ENCODE peak calls at places on chromosome 21, in nine cellular contexts. W is fibroblast of the aortic adventitia, H is GM12878, L is kidney, G is dorsolateral prefrontal cortex, E is epithelial cell of esophagus, F is mucosa of descending colon, K is neural progenitor cell, I is esophagus muscularis mucosa. T is an unnamed sample.
A peak's percentile ranks its signal among the peaks of the same experiment; 100 is the strongest.

GRCh38 chr21:26844258-26845065 is 747 bp downstream of the ADAMTS1 start:
- DNase-seq in W (peak; percentile 34), H (no peak), L (peak; percentile 89), G (peak; percentile 54), E (peak; percentile 52), F (peak; percentile 53), K (peak; percentile 74), I (no peak), T (peak; percentile 63)

GRCh38 chr21:25568230-25568629 is 39.1 kb downstream of the MRPL39 start:
- DNase-seq in W (peak; percentile 67), H (no peak), L (peak; percentile 73), G (no peak), E (no peak), F (peak; percentile 52), K (peak; percentile 22), I (no peak), T (peak; percentile 81)

GRCh38 chr21:14495075-14495474 is 51.0 kb downstream of the SAMSN1 start:
- DNase-seq in W (no peak), H (no peak), L (no peak), G (no peak), E (no peak), F (no peak), K (no peak), I (no peak), T (no peak)

GRCh38 chr21:41432567-41433460 is 6.8 kb downstream of the MX1 start:
- DNase-seq in W (no peak), H (no peak), L (no peak), G (no peak), E (no peak), F (no peak), K (no peak), I (no peak), T (no peak)

GRCh38 chr21:46661211-46661625 is 25.7 kb downstream of the PRMT2 start:
- DNase-seq in W (peak; percentile 83), H (no peak), L (peak; percentile 85), G (peak; percentile 58), E (peak; percentile 69), F (peak; percentile 57), K (peak; percentile 93), I (no peak), T (peak; percentile 82)

GRCh38 chr21:21137986-21138385 is 139.8 kb downstream of the NCAM2 start:
- DNase-seq in W (peak; percentile 90), H (no peak), L (no peak), G (no peak), E (no peak), F (no peak), K (no peak), I (no peak), T (peak; percentile 63)

GRCh38 chr21:15063821-15064575 is 802 bp downstream of the NRIP1 start:
- DNase-seq in W (peak; percentile 39), H (no peak), L (peak; percentile 89), G (no peak), E (peak; percentile 37), F (peak; percentile 71), K (peak; percentile 69), I (no peak), T (peak; percentile 38)

GRCh38 chr21:41848971-41849580 is 30.1 kb downstream of the PRDM15 start:
- DNase-seq in W (no peak), H (no peak), L (no peak), G (no peak), E (no peak), F (no peak), K (no peak), I (no peak), T (no peak)

GRCh38 chr21:43268804-43269186 is 100.0 kb downstream of the CRYAA start:
- DNase-seq in W (no peak), H (no peak), L (peak; percentile 43), G (no peak), E (no peak), F (peak; percentile 29), K (no peak), I (no peak), T (no peak)
- TF ChIP-seq CTCF in W (no peak), H (peak; percentile 13), L (no peak), G (no peak), E (no peak), F (no peak), K (no peak), I (no peak), T (no peak)

DNA sequence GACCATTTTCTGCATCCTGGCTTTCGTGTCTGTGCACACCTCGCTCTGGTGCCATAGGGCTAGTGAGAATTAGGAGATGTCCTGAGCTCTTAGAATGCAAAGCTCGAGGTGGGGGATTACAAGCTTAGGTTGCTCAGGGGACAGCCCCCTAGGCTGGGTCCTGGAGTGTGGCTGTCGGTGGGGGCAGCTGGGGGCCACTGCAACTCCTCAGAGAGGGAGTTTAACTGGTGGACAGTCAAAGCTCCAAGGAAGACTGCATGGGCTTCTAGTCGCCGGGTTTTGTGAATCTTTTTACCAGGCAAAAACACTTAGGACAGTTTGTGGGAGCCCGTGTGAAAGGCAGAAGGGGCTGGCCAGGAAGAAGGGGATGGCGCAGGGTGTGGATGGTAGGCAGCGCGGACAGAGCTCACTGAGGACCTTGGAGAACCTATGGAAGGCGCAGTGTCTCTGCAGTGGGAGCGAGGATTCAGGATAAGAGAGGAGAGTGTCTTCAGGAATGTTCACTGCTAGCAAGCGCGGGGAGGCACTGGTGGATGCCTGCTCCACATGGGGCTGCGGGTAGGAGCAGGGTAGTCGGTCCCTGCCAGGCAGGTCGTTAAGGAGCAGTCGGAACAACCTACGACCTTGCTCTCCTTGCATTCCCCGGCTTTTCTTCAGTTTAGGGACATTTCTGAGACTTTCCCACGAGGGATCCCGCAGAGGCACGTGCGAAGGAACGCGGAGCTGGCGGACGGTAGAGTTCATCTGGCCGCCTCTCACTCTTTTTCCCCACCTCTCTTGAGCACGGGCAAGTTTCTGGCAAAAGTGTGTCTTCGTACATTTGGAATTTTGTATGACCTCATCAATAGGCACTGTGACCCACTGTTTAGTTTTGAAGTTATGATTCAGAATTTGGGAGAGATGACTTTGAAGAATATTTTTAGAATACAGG is 12.9 kb upstream of the KCNE1 start:
- DNase-seq in W (peak; percentile 75), H (no peak), L (no peak), G (no peak), E (peak; percentile 49), F (no peak), K (peak; percentile 63), I (no peak), T (peak; percentile 68)
- H3K4me3 ChIP-seq in W (peak overlapping the region; percentile 58), H (no peak overlapping the region), L (peak overlapping the region; percentile 68), G (peak overlapping the region; percentile 3), E (peak overlapping the region; percentile 54), F (no peak overlapping the region), K (no peak overlapping the region), I (peak overlapping the region; percentile 58), T (peak overlapping the region; percentile 60)

DNA sequence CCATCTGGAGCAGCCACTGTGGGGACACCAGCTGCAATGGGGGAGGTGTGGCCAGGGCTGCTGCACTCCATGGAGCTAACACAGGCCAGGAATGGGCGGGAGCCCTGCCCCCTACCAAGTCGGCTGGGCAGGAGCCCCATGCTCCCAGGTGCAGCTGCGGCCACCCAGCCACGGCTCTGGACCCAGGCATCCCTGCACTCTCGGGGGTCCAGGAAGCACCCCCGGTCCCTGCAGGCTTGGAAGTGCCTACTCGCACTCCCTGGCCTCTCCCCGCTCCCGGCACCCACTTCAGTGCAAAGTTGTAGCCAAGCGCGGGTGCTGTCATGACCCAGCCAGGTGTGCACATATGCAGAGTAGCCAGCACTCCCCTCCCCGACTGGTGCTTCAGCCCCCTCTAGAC is 91.8 kb downstream of the HLCS start:
- DNase-seq in W (no peak), H (no peak), L (no peak), G (no peak), E (no peak), F (no peak), K (no peak), I (no peak), T (no peak)
- TF ChIP-seq CTCF in W (no peak), H (no peak), L (no peak), G (no peak), E (no peak), F (no peak), K (no peak), I (no peak), T (no peak)

GRCh38 chr21:36981049-36981391 is 14.6 kb upstream of the HLCS start:
- DNase-seq in W (no peak), H (no peak), L (no peak), G (no peak), E (no peak), F (no peak), K (no peak), I (no peak), T (no peak)
- H3K4me3 ChIP-seq in W (no peak overlapping the region), H (peak overlapping the region; percentile 47), L (peak overlapping the region; percentile 61), G (peak overlapping the region; percentile 60), E (peak overlapping the region; percentile 40), F (no peak overlapping the region), K (peak overlapping the region; percentile 45), I (peak overlapping the region; percentile 64), T (peak overlapping the region; percentile 35)

DNA sequence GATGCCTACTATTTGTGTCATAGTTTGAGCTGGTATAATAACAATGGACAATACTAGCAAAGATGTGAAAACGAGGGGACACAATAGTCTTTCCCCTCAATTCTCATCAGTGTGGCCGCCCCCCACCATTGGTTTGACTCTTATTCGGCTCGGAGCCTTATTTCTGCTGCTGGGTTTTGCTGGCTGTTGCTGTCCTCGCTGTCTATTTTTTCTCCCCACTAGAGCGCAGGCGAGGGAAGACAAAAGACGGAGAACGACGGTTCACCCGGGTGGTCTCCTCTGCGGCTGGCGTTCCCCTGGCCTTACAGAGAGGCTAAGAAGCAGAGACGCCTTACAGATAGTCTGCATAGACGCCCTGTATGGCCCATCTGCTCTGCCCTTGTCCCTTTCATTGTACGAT is 19.4 kb downstream of the CLIC6 start:
- DNase-seq in W (peak; percentile 58), H (no peak), L (no peak), G (peak; percentile 50), E (peak; percentile 29), F (peak; percentile 58), K (no peak), I (no peak), T (peak; percentile 52)
- TF ChIP-seq CTCF in W (peak; percentile 84), H (no peak), L (peak; percentile 39), G (peak; percentile 45), E (peak; percentile 57), F (no peak), K (no peak), I (no peak), T (peak; percentile 81)

GRCh38 chr21:33022828-33023573 is 2.7 kb upstream of the OLIG2 start:
- DNase-seq in W (no peak), H (no peak), L (no peak), G (no peak), E (no peak), F (no peak), K (peak; percentile 67), I (no peak), T (no peak)
- H3K4me3 ChIP-seq in W (no peak overlapping the region), H (no peak overlapping the region), L (no peak overlapping the region), G (peak overlapping the region; percentile 43), E (no peak overlapping the region), F (no peak overlapping the region), K (peak overlapping the region; percentile 21), I (no peak overlapping the region), T (no peak overlapping the region)

T was measured in astrocyte of the spinal cord.